ENCODE peak calls at places on chromosomes 5 and 9, in nine cellular contexts. Z is T-helper 1 cell, Q is GM13977, M is fibroblast of mammary gland, U is PC-9, Y is endothelial cell, N is G401, E is pancreas, X is LoVo. A is an unnamed sample.

GRCh38 chr5:143396353-143396940 is 7.0 kb downstream of the NR3C1 start:
- DNase-seq in M (peak), N (peak), E (no peak), Q (no peak), U (no peak), X (no peak), Y (no peak), Z (no peak), A (no peak)

GRCh38 chr5:73301208-73302088 is 128.5 kb downstream of the TMEM174 start:
- DNase-seq in M (no peak), Y (no peak), N (no peak), E (no peak), Z (no peak), U (no peak), X (no peak), Q (no peak), A (no peak)

GRCh38 chr9:15286288-15286834 is 20.7 kb downstream of the TTC39B start:
- DNase-seq in Z (no peak), Q (no peak), Y (no peak), N (no peak), X (no peak), U (no peak), M (no peak), E (no peak), A (no peak)

GRCh38 chr9:133954862-133955529 is 37.1 kb downstream of the VAV2 start:
- DNase-seq in U (no peak), M (no peak), Q (no peak), X (no peak), N (no peak), Y (no peak), Z (no peak), E (no peak), A (no peak)

GRCh38 chr9:130184983-130185382 is 12.8 kb downstream of the NCS1 start:
- DNase-seq in Z (no peak), U (no peak), N (no peak), X (no peak), Q (no peak), Y (no peak), E (no peak), M (no peak), A (no peak)

GRCh38 chr9:89903076-89903475 is 298.3 kb downstream of the GADD45G start:
- DNase-seq in Q (no peak), E (no peak), N (peak), Z (no peak), U (no peak), Y (no peak), M (no peak), X (no peak), A (peak)

GRCh38 chr5:37615184-37615583 is 224.7 kb downstream of the GDNF start:
- DNase-seq in Z (no peak), U (no peak), N (no peak), Y (no peak), E (no peak), X (no peak), Q (no peak), M (peak), A (no peak)

GRCh38 chr5:52987711-52988329 is 1.3 kb upstream of the ITGA2 start:
- DNase-seq in N (no peak), Z (no peak), Y (no peak), Q (no peak), U (peak), M (peak), E (no peak), X (peak), A (no peak)

GRCh38 chr5:137096149-137097103 is 402.7 kb downstream of the SPOCK1 start:
- DNase-seq in M (peak), Z (no peak), N (no peak), Q (no peak), Y (no peak), E (no peak), U (no peak), X (no peak), A (no peak)

GRCh38 chr9:93319992-93320490 is 131.4 kb upstream of the FAM120A start:
- DNase-seq in N (no peak), Q (no peak), M (no peak), Z (no peak), E (no peak), U (no peak), Y (no peak), X (no peak), A (no peak)

GRCh38 chr5:35820720-35821119 is 36.0 kb upstream of the IL7R start:
- DNase-seq in Z (no peak), Y (no peak), X (no peak), Q (no peak), E (no peak), U (no peak), M (no peak), N (no peak), A (no peak)

GRCh38 chr5:168097852-168098251 is 193.6 kb upstream of the WWC1 start:
- DNase-seq in U (no peak), M (no peak), N (no peak), Z (no peak), E (no peak), X (peak), Y (no peak), Q (no peak), A (no peak)

GRCh38 chr5:37881359-37881758 is 41.5 kb upstream of the GDNF start:
- DNase-seq in M (no peak), U (no peak), Y (no peak), Q (no peak), Z (no peak), E (no peak), X (no peak), N (no peak), A (no peak)

GRCh38 chr9:15229475-15229874 is 77.5 kb downstream of the TTC39B start:
- DNase-seq in E (no peak), U (no peak), Q (no peak), M (no peak), Z (no peak), N (no peak), Y (no peak), X (no peak), A (no peak)

GRCh38 chr5:10301266-10301665 is 6.4 kb downstream of the CMBL start:
- DNase-seq in N (no peak), U (no peak), M (no peak), Z (no peak), E (no peak), Q (no peak), X (peak), Y (no peak), A (no peak)

GRCh38 chr9:89661956-89662717 is 57.3 kb downstream of the GADD45G start:
- DNase-seq in N (peak), Q (no peak), E (peak), X (peak), Y (peak), U (no peak), Z (no peak), M (peak), A (peak)

GRCh38 chr5:27708579-27708978 is 670.2 kb upstream of the CDH9 start:
- DNase-seq in Z (no peak), X (no peak), U (no peak), M (peak), Q (no peak), Y (no peak), E (no peak), N (no peak), A (no peak)

GRCh38 chr9:2411459-2412215 is 209.9 kb upstream of the VLDLR start:
- DNase-seq in M (no peak), Q (no peak), U (peak), E (no peak), Z (no peak), X (no peak), Y (no peak), N (no peak), A (no peak)

GRCh38 chr9:92728831-92729734 is 35.5 kb downstream of the BICD2 start:
- DNase-seq in U (no peak), N (peak), Z (no peak), E (peak), Y (no peak), M (peak), X (no peak), Q (peak), A (peak)

GRCh38 chr5:158560170-158560569 is 539.5 kb downstream of the EBF1 start:
- DNase-seq in Q (peak), U (peak), N (no peak), M (peak), X (no peak), Y (no peak), E (no peak), Z (no peak), A (no peak)